ENCODE peak calls at places on chromosome 5, in nine cellular contexts. J, X, H, O, U, Z, D, K and L are unnamed samples.

GRCh38 chr5:136012041-136012804 is 16.6 kb upstream of the TGFBI start:
- DNase-seq in J (no peak), X (no peak), H (no peak), O (no peak), U (no peak), Z (no peak), D (no peak), K (no peak), L (no peak)

GRCh38 chr5:132470596-132470995 is 20.0 kb downstream of the IRF1 start:
- DNase-seq in J (no peak), X (no peak), H (no peak), O (no peak), U (no peak), Z (no peak), D (no peak), K (no peak), L (no peak)

GRCh38 chr5:95859327-95860060 is 37.0 kb upstream of the GLRX start:
- DNase-seq in J (no peak), X (no peak), H (no peak), O (no peak), U (peak; percentile 58), Z (no peak), D (no peak), K (no peak), L (no peak)

GRCh38 chr5:54133917-54134316 is 176.5 kb downstream of the ARL15 start:
- DNase-seq in J (no peak), X (no peak), H (no peak), O (no peak), U (no peak), Z (no peak), D (no peak), K (no peak), L (no peak)

GRCh38 chr5:84724683-84725082 is 340.0 kb upstream of the EDIL3 start:
- DNase-seq in J (no peak), X (no peak), H (no peak), O (no peak), U (peak; percentile 42), Z (no peak), D (no peak), K (no peak), L (no peak)

GRCh38 chr5:172410839-172411238 is 43.5 kb downstream of the SH3PXD2B start:
- DNase-seq in J (no peak), X (no peak), H (no peak), O (no peak), U (no peak), Z (no peak), D (no peak), K (no peak), L (no peak)

GRCh38 chr5:113474100-113474700 is 14.1 kb downstream of the MCC start:
- DNase-seq in J (no peak), X (no peak), H (no peak), O (no peak), U (no peak), Z (no peak), D (no peak), K (no peak), L (no peak)

GRCh38 chr5:57184322-57184721 is 10.5 kb downstream of the GPBP1 start:
- DNase-seq in J (no peak), X (no peak), H (no peak), O (no peak), U (no peak), Z (no peak), D (no peak), K (no peak), L (no peak)

GRCh38 chr5:71932649-71933338 is 174.5 kb upstream of the MAP1B start:
- DNase-seq in J (peak; percentile 77), X (peak; percentile 23), H (no peak), O (peak; percentile 18), U (peak; percentile 90), Z (peak; percentile 65), D (peak; percentile 63), K (no peak), L (no peak)

GRCh38 chr5:67493676-67494075 is 297.1 kb upstream of the CD180 start:
- DNase-seq in J (no peak), X (peak; percentile 51), H (no peak), O (no peak), U (no peak), Z (peak; percentile 53), D (peak; percentile 22), K (peak; percentile 83), L (peak; percentile 80)

GRCh38 chr5:104189031-104189430 is 626.4 kb upstream of the NUDT12 start:
- DNase-seq in J (no peak), X (no peak), H (no peak), O (peak; percentile 13), U (no peak), Z (no peak), D (no peak), K (no peak), L (no peak)

GRCh38 chr5:165325201-165325600 is 1819.8 kb downstream of the MAT2B start:
- DNase-seq in J (no peak), X (no peak), H (no peak), O (no peak), U (no peak), Z (no peak), D (no peak), K (no peak), L (no peak)

GRCh38 chr5:106481375-106481774 is 1189.4 kb downstream of the EFNA5 start:
- DNase-seq in J (no peak), X (no peak), H (no peak), O (no peak), U (no peak), Z (no peak), D (no peak), K (no peak), L (no peak)

GRCh38 chr5:56516936-56517521 is 283.9 kb upstream of the ANKRD55 start:
- DNase-seq in J (no peak), X (no peak), H (no peak), O (no peak), U (no peak), Z (no peak), D (no peak), K (no peak), L (no peak)

GRCh38 chr5:5221731-5222130 is 81.6 kb downstream of the ADAMTS16 start:
- DNase-seq in J (no peak), X (no peak), H (no peak), O (peak; percentile 16), U (peak; percentile 60), Z (no peak), D (no peak), K (no peak), L (no peak)

GRCh38 chr5:68137451-68138190 is 77.9 kb upstream of the PIK3R1 start:
- DNase-seq in J (no peak), X (no peak), H (no peak), O (peak; percentile 89), U (no peak), Z (no peak), D (no peak), K (no peak), L (no peak)

GRCh38 chr5:82772281-82772680 is 304.9 kb downstream of the TMEM167A start:
- DNase-seq in J (no peak), X (no peak), H (no peak), O (no peak), U (no peak), Z (no peak), D (no peak), K (no peak), L (no peak)

GRCh38 chr5:170491479-170491878 is 12.3 kb upstream of the KCNIP1 start:
- DNase-seq in J (no peak), X (no peak), H (no peak), O (peak; percentile 81), U (peak; percentile 86), Z (no peak), D (no peak), K (no peak), L (no peak)

GRCh38 chr5:141513021-141513626 is 24.2 kb downstream of the PCDHGC5 start:
- DNase-seq in J (peak; percentile 50), X (no peak), H (no peak), O (no peak), U (no peak), Z (no peak), D (no peak), K (peak; percentile 91), L (peak; percentile 20)

GRCh38 chr5:36202521-36202961 is 39.2 kb downstream of the NADK2 start:
- DNase-seq in J (no peak), X (no peak), H (no peak), O (peak; percentile 11), U (no peak), Z (no peak), D (no peak), K (no peak), L (peak; percentile 76)

GRCh38 chr5:132499440-132500243 is 9.1 kb upstream of the IRF1 start:
- DNase-seq in J (no peak), X (no peak), H (no peak), O (no peak), U (peak; percentile 43), Z (no peak), D (no peak), K (no peak), L (no peak)

GRCh38 chr5:108481355-108481931 is 99.5 kb upstream of the FBXL17 start:
- DNase-seq in J (no peak), X (peak; percentile 5), H (no peak), O (no peak), U (no peak), Z (peak; percentile 8), D (peak; percentile 21), K (no peak), L (no peak)

GRCh38 chr5:100270323-100270771 is 264.8 kb upstream of the FAM174A start:
- DNase-seq in J (no peak), X (no peak), H (no peak), O (no peak), U (no peak), Z (no peak), D (no peak), K (no peak), L (no peak)

GRCh38 chr5:146165469-146165868 is 17.0 kb downstream of the LARS1 start:
- DNase-seq in J (no peak), X (no peak), H (no peak), O (no peak), U (no peak), Z (no peak), D (no peak), K (no peak), L (no peak)

GRCh38 chr5:1551913-1552312 is 28.2 kb upstream of the LPCAT1 start:
- DNase-seq in J (no peak), X (no peak), H (no peak), O (no peak), U (no peak), Z (no peak), D (no peak), K (no peak), L (peak; percentile 46)

GRCh38 chr5:31987985-31988710 is 186.0 kb downstream of the GOLPH3 start:
- DNase-seq in J (no peak), X (no peak), H (no peak), O (peak; percentile 87), U (peak; percentile 77), Z (no peak), D (no peak), K (no peak), L (no peak)

GRCh38 chr5:160978944-160979343 is 126.9 kb upstream of the ATP10B start:
- DNase-seq in J (no peak), X (no peak), H (no peak), O (no peak), U (no peak), Z (no peak), D (no peak), K (no peak), L (no peak)

GRCh38 chr5:19240150-19240549 is 747.9 kb downstream of the CDH18 start:
- DNase-seq in J (no peak), X (no peak), H (no peak), O (no peak), U (no peak), Z (no peak), D (no peak), K (no peak), L (no peak)

GRCh38 chr5:12358371-12359090 is 454.3 kb upstream of the CTNND2 start:
- DNase-seq in J (no peak), X (no peak), H (no peak), O (no peak), U (no peak), Z (no peak), D (no peak), K (no peak), L (no peak)

GRCh38 chr5:68225188-68225910 is 9.8 kb downstream of the PIK3R1 start:
- DNase-seq in J (peak; percentile 76), X (no peak), H (no peak), O (no peak), U (no peak), Z (no peak), D (no peak), K (no peak), L (no peak)

GRCh38 chr5:43294226-43294625 is 19.0 kb downstream of the HMGCS1 start:
- DNase-seq in J (no peak), X (no peak), H (no peak), O (peak; percentile 31), U (no peak), Z (no peak), D (no peak), K (no peak), L (no peak)